ENCODE peak calls at places on chromosomes 11 and 22, in six cellular contexts. H is RPMI7951; N is HAP-1; B is ELF-1; V is activated T-cell treated with anti-CD3 and anti-CD28 coated beads, Interleukin-2, amount 50 U/mL, for 4 hours; Z is Right ventricle myocardium superior. J is an unnamed sample.

GRCh38 chr11:25587496-25587895 is 744.4 kb upstream of the ANO3 start:
- DNase-seq in V (no peak), B (no peak), H (no peak), Z (no peak), N (no peak), J (no peak)

GRCh38 chr11:116580828-116581227 is 192.0 kb downstream of the BUD13 start:
- DNase-seq in B (peak), H (no peak), V (no peak), N (no peak), Z (no peak), J (no peak)

GRCh38 chr11:35380603-35381002 is 38.8 kb downstream of the SLC1A2 start:
- DNase-seq in B (no peak), V (no peak), Z (no peak), N (no peak), H (no peak), J (no peak)

GRCh38 chr11:19493446-19493845 is 219.2 kb upstream of the NAV2 start:
- DNase-seq in Z (no peak), V (no peak), B (no peak), H (no peak), N (no peak), J (no peak)

GRCh38 chr11:125245299-125245698 is 80.7 kb downstream of the PKNOX2 start:
- DNase-seq in B (no peak), H (no peak), V (no peak), Z (no peak), N (no peak), J (no peak)

GRCh38 chr11:112962854-112963367 is 1.7 kb downstream of the NCAM1 start:
- DNase-seq in V (no peak), H (peak), Z (peak), B (peak), N (no peak), J (peak)

GRCh38 chr11:128424867-128425285 is 162.5 kb downstream of the ETS1 start:
- DNase-seq in H (peak), Z (peak), V (no peak), N (no peak), B (peak), J (no peak)

GRCh38 chr22:25403752-25404471 is 160.6 kb upstream of the GRK3 start:
- DNase-seq in B (peak), N (no peak), Z (no peak), H (peak), V (no peak), J (no peak)

GRCh38 chr11:72439455-72439854 is 5.1 kb upstream of the CLPB start:
- DNase-seq in H (peak), V (no peak), B (no peak), N (no peak), Z (no peak), J (no peak)

GRCh38 chr11:1749787-1750351 is 526 bp downstream of the IFITM10 start:
- DNase-seq in B (peak), N (no peak), V (no peak), Z (no peak), H (peak), J (peak)

GRCh38 chr11:88421530-88421929 is 84.0 kb upstream of the CTSC start:
- DNase-seq in N (no peak), V (peak), B (peak), H (no peak), Z (no peak), J (no peak)

GRCh38 chr22:47476226-47476625 is 713.8 kb downstream of the TBC1D22A start:
- DNase-seq in B (no peak), H (no peak), Z (no peak), N (no peak), V (no peak), J (no peak)

GRCh38 chr11:75347781-75348613 is 3.5 kb downstream of the ARRB1 start:
- DNase-seq in N (peak), H (peak), V (no peak), Z (peak), B (peak), J (no peak)

J was measured in foreskin melanocyte.